ENCODE peak calls at places on chromosomes 13 and 19, in four cellular contexts. F, W, S and H are unnamed samples.

GRCh38 chr13:57673197-57673596 is 41.7 kb downstream of the PCDH17 start:
- DNase-seq in F (no peak), W (no peak), S (no peak), H (no peak)

GRCh38 chr13:112972867-112973576 is 4.0 kb downstream of the MCF2L start:
- DNase-seq in F (no peak), W (no peak), S (peak; percentile 86), H (no peak)

GRCh38 chr13:43648733-43649132 is 138.0 kb downstream of the ENOX1 start:
- DNase-seq in F (no peak), W (no peak), S (no peak), H (no peak)

GRCh38 chr13:87259479-87260083 is 411.6 kb upstream of the SLITRK5 start:
- DNase-seq in F (peak; percentile 32), W (no peak), S (peak; percentile 47), H (no peak)

GRCh38 chr13:20721454-20722357 is 18.2 kb downstream of the IL17D start:
- DNase-seq in F (no peak), W (peak; percentile 58), S (peak; percentile 67), H (no peak)

GRCh38 chr19:58543826-58544590 is at the start of gene TRIM28:
- DNase-seq in F (peak; percentile 99), W (peak; percentile 99), S (no peak), H (no peak)

GRCh38 chr13:103573446-103573845 is 507.2 kb upstream of the SLC10A2 start:
- DNase-seq in F (no peak), W (no peak), S (no peak), H (no peak)

GRCh38 chr19:4909172-4909896 is at the start of gene UHRF1:
- DNase-seq in F (peak; percentile 18), W (peak; percentile 32), S (peak; percentile 96), H (no peak)

GRCh38 chr13:73368608-73369007 is 309.8 kb downstream of the KLF5 start:
- DNase-seq in F (no peak), W (no peak), S (no peak), H (no peak)

GRCh38 chr19:18542936-18543813 is at the start of gene FKBP8:
- DNase-seq in F (peak; percentile 71), W (peak; percentile 85), S (peak; percentile 96), H (peak; percentile 27)

GRCh38 chr13:25018729-25019115 is 77.2 kb upstream of the PABPC3 start:
- DNase-seq in F (no peak), W (no peak), S (peak; percentile 2), H (no peak)

GRCh38 chr13:42883771-42884170 is 102.4 kb downstream of the FAM216B start:
- DNase-seq in F (peak; percentile 45), W (peak; percentile 51), S (peak; percentile 81), H (no peak)

GRCh38 chr13:59609421-59609820 is 554.3 kb downstream of the DIAPH3 start:
- DNase-seq in F (no peak), W (no peak), S (no peak), H (no peak)

GRCh38 chr19:15115080-15115479 is 7.9 kb downstream of the SYDE1 start:
- DNase-seq in F (no peak), W (peak; percentile 44), S (no peak), H (no peak)

GRCh38 chr13:79741006-79741405 is 260.1 kb downstream of the NDFIP2 start:
- DNase-seq in F (no peak), W (peak; percentile 52), S (no peak), H (no peak)

GRCh38 chr19:36116344-36116637 is 1.0 kb downstream of the TBCB start:
- DNase-seq in F (no peak), W (no peak), S (no peak), H (no peak)